ENCODE peak calls at places on chromosome X, in five cellular contexts. T is T-helper 17 cell; S is activated CD4-positive, alpha-beta T cell treated with anti-CD3 and anti-CD28 coated beads for 24 hours; N is glomerular endothelial cell; X is effector memory CD8-positive, alpha-beta T cell. Z is an unnamed sample.

GRCh38 chrX:43836435-43837184 is 45.6 kb downstream of the MAOB start:
- DNase-seq in T (no peak), S (no peak), N (peak; percentile 23), X (no peak), Z (no peak)

GRCh38 chrX:122868626-122869025 is 315.5 kb upstream of the GRIA3 start:
- DNase-seq in T (no peak), S (no peak), N (no peak), X (no peak), Z (no peak)

GRCh38 chrX:23805379-23805778 is 22.4 kb downstream of the SAT1 start:
- DNase-seq in T (no peak), S (no peak), N (no peak), X (no peak), Z (no peak)

GRCh38 chrX:112644713-112645112 is 35.0 kb downstream of the LHFPL1 start:
- DNase-seq in T (no peak), S (no peak), N (no peak), X (no peak), Z (no peak)

GRCh38 chrX:122565952-122566351 is 618.1 kb upstream of the GRIA3 start:
- DNase-seq in T (no peak), S (no peak), N (no peak), X (no peak), Z (no peak)

GRCh38 chrX:132119821-132120220 is 8.0 kb downstream of the FRMD7 start:
- DNase-seq in T (no peak), S (no peak), N (no peak), X (no peak), Z (no peak)

GRCh38 chrX:149638860-149639259 is 7.3 kb upstream of the TMEM185A start:
- DNase-seq in T (no peak), S (no peak), N (no peak), X (no peak), Z (no peak)

GRCh38 chrX:134604701-134605271 is 53.5 kb downstream of the PLAC1 start:
- DNase-seq in T (no peak), S (no peak), N (no peak), X (no peak), Z (no peak)

GRCh38 chrX:53184836-53185235 is 40.2 kb downstream of the KDM5C start:
- DNase-seq in T (no peak), S (no peak), N (no peak), X (no peak), Z (no peak)

GRCh38 chrX:2342878-2343277 is 157.9 kb downstream of the DHRSX start:
- DNase-seq in T (no peak), S (no peak), N (no peak), X (no peak), Z (no peak)

GRCh38 chrX:20567108-20567507 is 300.4 kb upstream of the RPS6KA3 start:
- DNase-seq in T (no peak), S (no peak), N (no peak), X (no peak), Z (no peak)

GRCh38 chrX:9558615-9559014 is 93.8 kb downstream of the TBL1X start:
- DNase-seq in T (no peak), S (no peak), N (no peak), X (no peak), Z (no peak)

GRCh38 chrX:64571011-64571410 is 175.8 kb upstream of the MTMR8 start:
- DNase-seq in T (no peak), S (no peak), N (no peak), X (no peak), Z (no peak)

Z was measured in stimulated activated naive B cell treated with anti-CD40 and anti-IgM and Interleukin-4, amounts not matched to agents 10 μg/mL and 1 μg/mL and 100 μg/mL, for 72 hours.